ENCODE peak calls at places on chromosomes 12 and 14, in five cellular contexts. One of them, this sample, is unnamed. For H3K4me1, the result is how much of the 10 kb centered on the place peaks cover.

GRCh38 chr12:18462437-18462836 is 201.1 kb downstream of the PIK3C2G start:
- DNase-seq in stomach: no peak
- DNase-seq in body of pancreas: no peak
- DNase-seq in neural progenitor cell: no peak
- DNase-seq in Peyer's patch: no peak
- DNase-seq in this sample: no peak

GRCh38 chr12:44405267-44405666 is 470.8 kb downstream of the NELL2 start:
- DNase-seq in stomach: no peak
- DNase-seq in body of pancreas: no peak
- DNase-seq in neural progenitor cell: peak
- DNase-seq in Peyer's patch: no peak
- DNase-seq in this sample: no peak

GRCh38 chr12:66269757-66270383 is 32.4 kb upstream of the HELB start:
- DNase-seq in stomach: no peak
- DNase-seq in body of pancreas: peak
- DNase-seq in neural progenitor cell: peak
- DNase-seq in Peyer's patch: no peak
- DNase-seq in this sample: no peak

GRCh38 chr14:28294834-28295440 is 471.6 kb upstream of the FOXG1 start:
- DNase-seq in stomach: no peak
- DNase-seq in body of pancreas: no peak
- DNase-seq in neural progenitor cell: peak
- DNase-seq in Peyer's patch: no peak
- DNase-seq in this sample: no peak

GRCh38 chr12:89179983-89180382 is 172.3 kb downstream of the DUSP6 start:
- DNase-seq in stomach: no peak
- DNase-seq in body of pancreas: no peak
- DNase-seq in neural progenitor cell: no peak
- DNase-seq in Peyer's patch: no peak
- DNase-seq in this sample: no peak

GRCh38 chr12:43285248-43285647 is 266.8 kb downstream of the ADAMTS20 start:
- DNase-seq in stomach: no peak
- DNase-seq in body of pancreas: no peak
- DNase-seq in neural progenitor cell: no peak
- DNase-seq in Peyer's patch: no peak
- DNase-seq in this sample: no peak

GRCh38 chr14:22748188-22748587 is 18.3 kb upstream of the OXA1L start:
- DNase-seq in stomach: no peak
- DNase-seq in body of pancreas: no peak
- DNase-seq in neural progenitor cell: no peak
- DNase-seq in Peyer's patch: no peak
- DNase-seq in this sample: no peak

GRCh38 chr14:69288001-69288771 is 28.2 kb downstream of the GALNT16 start:
- DNase-seq in stomach: peak
- DNase-seq in body of pancreas: peak
- DNase-seq in neural progenitor cell: peak
- DNase-seq in Peyer's patch: no peak
- DNase-seq in this sample: no peak

GRCh38 chr12:18576104-18576622 is 161.6 kb downstream of the PLCZ1 start:
- DNase-seq in stomach: no peak
- DNase-seq in body of pancreas: no peak
- DNase-seq in neural progenitor cell: no peak
- DNase-seq in Peyer's patch: no peak
- DNase-seq in this sample: no peak

GRCh38 chr12:26158078-26158764 is 33.4 kb upstream of the BHLHE41 start:
- DNase-seq in stomach: no peak
- DNase-seq in body of pancreas: no peak
- DNase-seq in neural progenitor cell: no peak
- DNase-seq in Peyer's patch: peak
- DNase-seq in this sample: no peak

GRCh38 chr12:68478516-68479260 is 132.0 kb upstream of the RAP1B start:
- DNase-seq in stomach: no peak
- DNase-seq in body of pancreas: no peak
- DNase-seq in neural progenitor cell: no peak
- DNase-seq in Peyer's patch: no peak
- DNase-seq in this sample: no peak

DNA sequence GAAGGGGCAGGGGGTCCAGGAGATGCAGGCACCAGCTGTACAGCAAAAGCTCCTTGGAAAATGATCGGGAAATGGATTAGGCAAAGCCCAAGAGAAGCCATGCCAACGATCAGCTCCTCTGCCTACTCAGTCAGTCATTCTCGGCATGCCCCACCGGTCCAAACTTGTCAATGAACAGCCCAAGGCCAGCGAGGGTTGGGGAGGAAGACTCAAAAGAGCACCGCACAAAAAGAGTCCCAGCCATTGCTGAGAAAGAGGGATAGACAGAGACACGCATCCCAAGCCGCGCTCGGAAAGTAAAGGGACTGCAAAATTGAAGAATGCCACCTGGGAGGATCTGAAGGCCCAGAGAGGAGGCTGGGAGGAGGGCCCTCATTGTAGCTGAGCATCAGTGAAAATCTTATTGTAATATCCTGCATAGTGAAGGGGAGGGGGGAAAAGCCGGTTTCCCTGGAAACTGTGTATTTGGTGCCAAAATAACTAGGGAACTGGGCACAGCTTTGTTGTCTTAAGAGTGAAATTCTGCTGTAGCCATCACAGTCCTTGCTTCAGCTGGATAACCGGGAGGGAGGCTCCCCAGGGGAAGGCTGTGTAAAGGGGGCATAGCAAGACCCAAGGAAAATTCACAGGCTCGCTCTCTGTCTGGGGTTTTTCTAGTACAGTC is 4.7 kb downstream of the KDM2B start:
- DNase-seq in stomach: no peak
- DNase-seq in body of pancreas: no peak
- DNase-seq in neural progenitor cell: peak
- DNase-seq in Peyer's patch: no peak
- DNase-seq in this sample: no peak
- H3K4me1 ChIP-seq in stomach: under half
- H3K4me1 ChIP-seq in body of pancreas: under half
- H3K4me1 ChIP-seq in neural progenitor cell: under half
- H3K4me1 ChIP-seq in Peyer's patch: under half
- H3K4me1 ChIP-seq in this sample: under half

GRCh38 chr14:105201928-105202513 is 20.9 kb upstream of the NUDT14 start:
- DNase-seq in stomach: no peak
- DNase-seq in body of pancreas: no peak
- DNase-seq in neural progenitor cell: peak
- DNase-seq in Peyer's patch: peak
- DNase-seq in this sample: no peak

GRCh38 chr14:105200641-105201040 is 19.5 kb upstream of the NUDT14 start:
- DNase-seq in stomach: no peak
- DNase-seq in body of pancreas: no peak
- DNase-seq in neural progenitor cell: no peak
- DNase-seq in Peyer's patch: no peak
- DNase-seq in this sample: no peak

GRCh38 chr14:105203057-105203494 is 22.0 kb upstream of the NUDT14 start:
- DNase-seq in stomach: peak
- DNase-seq in body of pancreas: peak
- DNase-seq in neural progenitor cell: peak
- DNase-seq in Peyer's patch: peak
- DNase-seq in this sample: no peak

GRCh38 chr14:105200074-105200473 is 19.0 kb upstream of the NUDT14 start:
- DNase-seq in stomach: no peak
- DNase-seq in body of pancreas: no peak
- DNase-seq in neural progenitor cell: no peak
- DNase-seq in Peyer's patch: no peak
- DNase-seq in this sample: no peak

DNA sequence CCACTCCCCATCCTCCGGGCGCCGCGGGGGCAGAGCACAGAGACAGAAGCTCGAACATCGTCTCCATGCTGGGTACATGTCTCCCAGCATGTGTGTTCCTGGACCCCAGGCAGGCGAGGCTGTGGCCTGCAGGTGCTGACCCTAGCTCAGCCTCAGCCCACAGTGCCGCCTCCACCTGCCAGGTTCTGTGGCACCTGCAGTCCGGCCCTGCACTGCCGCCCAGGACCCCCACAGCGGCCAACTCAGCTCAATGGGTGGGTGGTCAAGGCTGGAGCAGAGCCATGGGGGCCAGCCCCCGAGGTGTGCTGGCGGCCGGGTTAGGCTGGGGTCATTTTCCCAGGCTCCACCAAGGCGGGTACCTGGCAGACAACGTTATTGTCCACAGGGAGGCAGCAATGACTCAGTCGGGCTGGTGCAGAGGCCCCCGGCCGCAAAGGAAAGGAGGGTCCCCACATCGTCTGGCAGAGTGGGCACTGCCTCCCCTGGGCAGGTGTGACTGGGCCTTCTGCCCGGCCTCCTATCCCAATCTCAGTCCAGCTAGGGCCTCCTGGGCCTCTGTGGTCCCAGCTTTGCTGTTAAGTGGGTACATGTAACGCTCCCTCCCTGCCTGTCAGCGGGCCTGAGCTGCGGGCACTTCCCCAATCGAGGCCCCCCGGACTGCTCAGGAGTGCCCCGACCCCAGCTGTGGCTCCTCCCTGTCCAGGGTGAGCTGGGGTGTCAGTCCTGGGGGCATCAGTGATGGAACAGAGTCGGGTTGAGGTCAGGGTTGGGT is 20.2 kb upstream of the NUDT14 start:
- DNase-seq in stomach: no peak
- DNase-seq in body of pancreas: no peak
- DNase-seq in neural progenitor cell: peak
- DNase-seq in Peyer's patch: no peak
- DNase-seq in this sample: no peak
- H3K4me1 ChIP-seq in stomach: half or more
- H3K4me1 ChIP-seq in body of pancreas: half or more
- H3K4me1 ChIP-seq in neural progenitor cell: under half
- H3K4me1 ChIP-seq in Peyer's patch: under half
- H3K4me1 ChIP-seq in this sample: half or more

GRCh38 chr12:110732572-110732971 is 10.1 kb downstream of the PPP1CC start:
- DNase-seq in stomach: no peak
- DNase-seq in body of pancreas: no peak
- DNase-seq in neural progenitor cell: no peak
- DNase-seq in Peyer's patch: no peak
- DNase-seq in this sample: no peak
- H3K4me1 ChIP-seq in stomach: half or more
- H3K4me1 ChIP-seq in body of pancreas: under half
- H3K4me1 ChIP-seq in neural progenitor cell: under half
- H3K4me1 ChIP-seq in Peyer's patch: under half
- H3K4me1 ChIP-seq in this sample: under half

DNA sequence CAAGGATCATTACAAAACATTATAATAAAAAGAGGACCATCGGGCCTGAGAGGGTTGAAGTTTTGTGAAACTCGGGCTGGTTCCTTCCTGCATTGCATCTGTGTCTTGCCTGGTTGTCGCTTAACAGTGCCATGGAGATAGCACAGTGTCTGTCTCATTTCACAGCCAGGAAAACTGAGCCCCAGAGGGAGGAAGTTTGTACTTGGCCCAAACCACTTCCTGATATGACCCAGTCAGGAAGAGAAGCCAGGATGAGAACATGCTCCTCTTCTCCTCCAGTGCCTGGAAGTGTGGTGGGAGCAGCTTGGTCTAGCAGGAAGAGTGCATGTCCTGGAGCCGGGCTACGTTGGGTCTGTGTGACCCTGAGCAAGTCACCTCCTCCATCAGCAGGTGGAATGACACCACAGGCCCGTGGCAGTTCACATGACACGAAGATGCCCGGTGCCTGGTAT is 41.5 kb downstream of the EVL start:
- DNase-seq in stomach: no peak
- DNase-seq in body of pancreas: no peak
- DNase-seq in neural progenitor cell: no peak
- DNase-seq in Peyer's patch: no peak
- DNase-seq in this sample: no peak
- H3K4me1 ChIP-seq in stomach: half or more
- H3K4me1 ChIP-seq in body of pancreas: under half
- H3K4me1 ChIP-seq in neural progenitor cell: under half
- H3K4me1 ChIP-seq in Peyer's patch: under half
- H3K4me1 ChIP-seq in this sample: half or more

GRCh38 chr14:59336078-59336477 is 129.1 kb downstream of the GPR135 start:
- DNase-seq in stomach: no peak
- DNase-seq in body of pancreas: no peak
- DNase-seq in neural progenitor cell: no peak
- DNase-seq in Peyer's patch: no peak
- DNase-seq in this sample: no peak
- H3K4me1 ChIP-seq in stomach: under half
- H3K4me1 ChIP-seq in body of pancreas: under half
- H3K4me1 ChIP-seq in neural progenitor cell: half or more
- H3K4me1 ChIP-seq in Peyer's patch: under half
- H3K4me1 ChIP-seq in this sample: under half

GRCh38 chr14:50340045-50340444 is 27.9 kb downstream of the DMAC2L start:
- DNase-seq in stomach: no peak
- DNase-seq in body of pancreas: no peak
- DNase-seq in neural progenitor cell: no peak
- DNase-seq in Peyer's patch: no peak
- DNase-seq in this sample: no peak
- H3K4me1 ChIP-seq in stomach: under half
- H3K4me1 ChIP-seq in body of pancreas: under half
- H3K4me1 ChIP-seq in neural progenitor cell: under half
- H3K4me1 ChIP-seq in Peyer's patch: under half
- H3K4me1 ChIP-seq in this sample: half or more

DNA sequence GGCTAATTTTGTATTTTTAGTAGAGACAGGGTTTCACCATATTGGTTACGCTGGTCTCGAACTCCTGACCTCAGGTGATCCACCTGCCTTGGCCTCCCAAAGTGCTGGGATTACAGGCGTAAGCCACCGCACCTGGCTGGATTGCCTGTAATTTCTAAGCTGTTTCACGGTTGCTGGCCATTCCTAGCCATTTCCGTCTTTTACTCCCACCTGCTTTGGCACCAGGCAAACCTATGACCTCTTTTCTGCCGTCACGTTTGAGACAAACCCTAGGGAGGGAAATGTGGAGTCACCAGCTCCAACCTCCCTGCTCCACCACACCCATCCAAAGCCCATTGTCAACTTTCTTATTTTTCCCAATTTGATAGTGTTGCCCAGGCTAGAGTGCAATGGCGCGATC is 1.2 kb downstream of the GPR132 start:
- DNase-seq in stomach: no peak
- DNase-seq in body of pancreas: no peak
- DNase-seq in neural progenitor cell: no peak
- DNase-seq in Peyer's patch: no peak
- DNase-seq in this sample: no peak
- H3K4me1 ChIP-seq in stomach: half or more
- H3K4me1 ChIP-seq in body of pancreas: under half
- H3K4me1 ChIP-seq in neural progenitor cell: under half
- H3K4me1 ChIP-seq in Peyer's patch: under half
- H3K4me1 ChIP-seq in this sample: under half

DNA sequence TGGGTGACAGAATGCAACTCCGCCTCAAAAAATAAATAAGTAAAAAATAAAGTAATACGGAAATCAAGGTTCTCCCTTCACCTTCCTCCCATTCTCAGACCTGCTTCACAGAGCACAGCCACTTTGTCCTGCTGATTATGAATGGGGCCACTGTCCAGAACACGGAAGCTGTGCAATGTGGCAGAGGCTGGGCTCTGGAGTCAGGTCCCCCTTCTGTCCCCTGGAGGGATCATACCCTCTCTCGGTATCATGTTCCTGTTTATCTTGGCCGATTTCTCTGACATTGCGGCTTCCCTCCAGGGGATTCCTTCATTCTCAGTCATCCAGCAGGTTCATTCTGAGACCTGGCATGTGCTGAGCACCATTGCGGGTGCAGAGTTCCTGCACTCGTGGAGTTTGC is 11.3 kb downstream of the PPP2R5C start:
- DNase-seq in stomach: no peak
- DNase-seq in body of pancreas: no peak
- DNase-seq in neural progenitor cell: no peak
- DNase-seq in Peyer's patch: no peak
- DNase-seq in this sample: no peak
- H3K4me1 ChIP-seq in stomach: under half
- H3K4me1 ChIP-seq in body of pancreas: under half
- H3K4me1 ChIP-seq in neural progenitor cell: under half
- H3K4me1 ChIP-seq in Peyer's patch: under half
- H3K4me1 ChIP-seq in this sample: under half